ENCODE peak calls at places on chromosomes 13 and 19, in ten cellular contexts. One of them, this sample, is unnamed.

GRCh38 chr13:27339299-27339698 is 68.7 kb downstream of the RASL11A start:
- DNase-seq in kidney: no peak
- DNase-seq in tibial nerve: no peak
- DNase-seq in fibroblast of lung: peak
- DNase-seq in endodermal cell: peak
- DNase-seq in A673: peak
- DNase-seq in heart left ventricle: no peak
- DNase-seq in tibial artery: peak
- DNase-seq in GM23338: peak
- DNase-seq in stomach: peak
- DNase-seq in this sample: no peak

GRCh38 chr13:44425815-44426078 is 52.1 kb downstream of the SERP2 start:
- DNase-seq in kidney: no peak
- DNase-seq in tibial nerve: no peak
- DNase-seq in fibroblast of lung: no peak
- DNase-seq in endodermal cell: no peak
- DNase-seq in A673: no peak
- DNase-seq in heart left ventricle: no peak
- DNase-seq in tibial artery: no peak
- DNase-seq in GM23338: no peak
- DNase-seq in stomach: no peak
- DNase-seq in this sample: no peak

GRCh38 chr19:33740811-33741396 is 55.8 kb upstream of the KCTD15 start:
- DNase-seq in kidney: no peak
- DNase-seq in tibial nerve: no peak
- DNase-seq in fibroblast of lung: peak
- DNase-seq in endodermal cell: peak
- DNase-seq in A673: peak
- DNase-seq in heart left ventricle: no peak
- DNase-seq in tibial artery: no peak
- DNase-seq in GM23338: peak
- DNase-seq in stomach: no peak
- DNase-seq in this sample: no peak

GRCh38 chr19:19381007-19381926 is 24.2 kb upstream of the GATAD2A start:
- DNase-seq in kidney: peak
- DNase-seq in tibial nerve: no peak
- DNase-seq in fibroblast of lung: no peak
- DNase-seq in endodermal cell: no peak
- DNase-seq in A673: peak
- DNase-seq in heart left ventricle: no peak
- DNase-seq in tibial artery: no peak
- DNase-seq in GM23338: no peak
- DNase-seq in stomach: peak
- DNase-seq in this sample: no peak

GRCh38 chr19:50835785-50836542 is 2.6 kb upstream of the KLK15 start:
- DNase-seq in kidney: no peak
- DNase-seq in tibial nerve: peak
- DNase-seq in fibroblast of lung: peak
- DNase-seq in endodermal cell: peak
- DNase-seq in A673: peak
- DNase-seq in heart left ventricle: peak
- DNase-seq in tibial artery: no peak
- DNase-seq in GM23338: peak
- DNase-seq in stomach: peak
- DNase-seq in this sample: no peak

GRCh38 chr13:110369400-110369799 is 62.3 kb downstream of the COL4A2 start:
- DNase-seq in kidney: no peak
- DNase-seq in tibial nerve: no peak
- DNase-seq in fibroblast of lung: no peak
- DNase-seq in endodermal cell: no peak
- DNase-seq in A673: no peak
- DNase-seq in heart left ventricle: no peak
- DNase-seq in tibial artery: no peak
- DNase-seq in GM23338: no peak
- DNase-seq in stomach: no peak
- DNase-seq in this sample: no peak

GRCh38 chr13:112161441-112162301 is 94.7 kb downstream of the SOX1 start:
- DNase-seq in kidney: no peak
- DNase-seq in tibial nerve: no peak
- DNase-seq in fibroblast of lung: no peak
- DNase-seq in endodermal cell: peak
- DNase-seq in A673: peak
- DNase-seq in heart left ventricle: no peak
- DNase-seq in tibial artery: peak
- DNase-seq in GM23338: peak
- DNase-seq in stomach: no peak
- DNase-seq in this sample: no peak

GRCh38 chr19:11843741-11844140 is 4.8 kb upstream of the ZNF439 start:
- DNase-seq in kidney: no peak
- DNase-seq in tibial nerve: no peak
- DNase-seq in fibroblast of lung: no peak
- DNase-seq in endodermal cell: no peak
- DNase-seq in A673: no peak
- DNase-seq in heart left ventricle: no peak
- DNase-seq in tibial artery: no peak
- DNase-seq in GM23338: no peak
- DNase-seq in stomach: no peak
- DNase-seq in this sample: no peak

GRCh38 chr13:103188688-103189326 is 122.6 kb upstream of the SLC10A2 start:
- DNase-seq in kidney: no peak
- DNase-seq in tibial nerve: no peak
- DNase-seq in fibroblast of lung: peak
- DNase-seq in endodermal cell: no peak
- DNase-seq in A673: peak
- DNase-seq in heart left ventricle: no peak
- DNase-seq in tibial artery: no peak
- DNase-seq in GM23338: peak
- DNase-seq in stomach: no peak
- DNase-seq in this sample: peak

GRCh38 chr19:27794444-27795042 is 1418.4 kb downstream of the UQCRFS1 start:
- DNase-seq in kidney: peak
- DNase-seq in tibial nerve: no peak
- DNase-seq in fibroblast of lung: peak
- DNase-seq in endodermal cell: peak
- DNase-seq in A673: peak
- DNase-seq in heart left ventricle: peak
- DNase-seq in tibial artery: no peak
- DNase-seq in GM23338: peak
- DNase-seq in stomach: no peak
- DNase-seq in this sample: no peak

GRCh38 chr13:33545492-33545891 is 259.9 kb upstream of the STARD13 start:
- DNase-seq in kidney: no peak
- DNase-seq in tibial nerve: no peak
- DNase-seq in fibroblast of lung: no peak
- DNase-seq in endodermal cell: no peak
- DNase-seq in A673: peak
- DNase-seq in heart left ventricle: no peak
- DNase-seq in tibial artery: no peak
- DNase-seq in GM23338: peak
- DNase-seq in stomach: no peak
- DNase-seq in this sample: no peak

DNA sequence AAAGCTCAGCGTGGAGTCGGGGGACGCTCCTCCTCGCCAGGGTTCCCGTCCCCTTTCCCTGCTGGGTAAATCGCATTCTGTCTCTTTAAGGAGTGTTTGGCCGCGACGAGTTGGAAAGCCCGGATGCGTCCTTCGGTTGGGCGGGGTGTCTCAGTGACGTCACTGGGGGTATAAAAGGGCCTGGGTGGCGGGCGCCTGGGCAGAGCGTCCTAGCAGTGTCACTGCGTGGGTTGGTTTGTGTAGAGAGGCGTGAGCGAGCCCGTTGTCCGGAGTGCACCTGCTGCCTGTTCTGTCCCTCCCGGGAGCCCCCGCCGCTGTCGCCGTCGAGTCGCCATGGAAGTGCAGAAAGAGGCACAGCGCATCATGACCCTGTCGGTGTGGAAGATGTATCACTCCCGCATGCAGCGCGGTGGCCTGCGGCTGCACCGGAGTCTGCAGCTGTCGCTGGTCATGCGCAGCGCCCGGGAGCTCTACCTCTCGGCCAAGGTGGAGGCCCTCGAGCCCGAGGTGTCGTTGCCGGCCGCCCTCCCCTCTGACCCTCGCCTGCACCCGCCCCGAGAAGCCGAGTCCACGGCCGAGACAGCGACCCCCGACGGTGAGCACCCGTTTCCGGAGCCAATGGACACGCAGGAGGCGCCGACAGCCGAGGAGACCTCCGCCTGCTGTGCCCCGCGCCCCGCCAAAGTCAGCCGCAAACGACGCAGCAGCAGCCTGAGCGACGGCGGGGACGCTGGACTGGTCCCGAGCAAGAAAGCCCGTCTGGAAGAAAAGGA is 2.8 kb downstream of the IER2 start:
- DNase-seq in kidney: peak
- DNase-seq in tibial nerve: peak
- DNase-seq in fibroblast of lung: peak
- DNase-seq in endodermal cell: peak
- DNase-seq in A673: peak
- DNase-seq in heart left ventricle: peak
- DNase-seq in tibial artery: peak
- DNase-seq in GM23338: peak
- DNase-seq in stomach: peak
- DNase-seq in this sample: no peak
- TF ChIP-seq CTCF in kidney: no peak
- TF ChIP-seq CTCF in tibial nerve: peak
- TF ChIP-seq CTCF in fibroblast of lung: peak
- TF ChIP-seq CTCF in endodermal cell: no peak
- TF ChIP-seq CTCF in A673: peak
- TF ChIP-seq CTCF in heart left ventricle: peak
- TF ChIP-seq CTCF in tibial artery: no peak
- TF ChIP-seq CTCF in GM23338: peak
- TF ChIP-seq CTCF in stomach: no peak
- TF ChIP-seq CTCF in this sample: peak

DNA sequence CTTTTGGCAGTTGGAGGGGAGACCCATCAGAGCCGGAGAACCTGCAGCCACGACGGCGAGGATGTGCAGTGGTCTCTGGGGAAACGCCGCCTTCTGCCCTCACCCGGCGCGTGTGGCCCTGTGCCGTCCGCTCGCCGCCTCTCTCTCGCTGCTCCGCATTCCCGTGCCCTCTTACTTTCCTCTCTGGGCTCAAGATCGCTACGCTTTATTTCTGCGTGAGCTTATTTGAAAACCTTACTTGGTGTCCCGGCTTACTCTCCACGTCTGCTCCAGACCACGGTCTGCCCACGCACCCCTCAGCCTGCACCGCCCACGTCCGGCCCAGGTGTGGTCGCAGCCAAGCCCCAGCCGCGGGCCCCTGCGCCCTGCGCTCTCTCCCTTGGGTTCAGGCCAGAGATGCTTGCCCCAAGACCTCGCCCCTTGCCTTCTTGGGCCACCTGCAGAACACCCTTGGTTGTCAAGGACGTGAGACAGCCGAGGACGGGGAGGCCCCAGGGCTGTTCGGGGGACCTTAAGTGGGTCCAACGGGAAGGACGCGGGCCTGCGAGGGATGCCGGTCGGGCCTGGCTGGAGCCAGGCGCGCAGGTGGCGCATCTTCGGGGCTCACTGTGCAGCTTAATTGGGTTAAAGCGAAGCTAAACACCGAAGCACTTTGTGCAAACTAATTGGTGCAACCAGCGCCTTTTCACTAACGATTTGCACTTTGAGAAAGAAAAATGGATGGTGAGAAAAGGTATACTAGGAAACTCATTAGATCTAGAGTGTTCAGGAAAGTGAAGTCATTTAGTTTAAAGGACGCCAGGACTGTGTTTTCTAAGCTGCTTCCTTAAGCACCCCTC is 2.1 kb upstream of the MAB21L1 start:
- DNase-seq in kidney: peak
- DNase-seq in tibial nerve: no peak
- DNase-seq in fibroblast of lung: no peak
- DNase-seq in endodermal cell: peak
- DNase-seq in A673: no peak
- DNase-seq in heart left ventricle: no peak
- DNase-seq in tibial artery: no peak
- DNase-seq in GM23338: peak
- DNase-seq in stomach: no peak
- DNase-seq in this sample: no peak
- H3K4me3 ChIP-seq in kidney: no peak
- H3K4me3 ChIP-seq in tibial nerve: no peak
- H3K4me3 ChIP-seq in fibroblast of lung: no peak
- H3K4me3 ChIP-seq in endodermal cell: peak
- H3K4me3 ChIP-seq in A673: no peak
- H3K4me3 ChIP-seq in heart left ventricle: no peak
- H3K4me3 ChIP-seq in tibial artery: no peak
- H3K4me3 ChIP-seq in GM23338: peak
- H3K4me3 ChIP-seq in stomach: no peak
- H3K4me3 ChIP-seq in this sample: no peak

GRCh38 chr13:99995104-99995502 is 13.5 kb downstream of the ZIC2 start:
- DNase-seq in kidney: no peak
- DNase-seq in tibial nerve: no peak
- DNase-seq in fibroblast of lung: no peak
- DNase-seq in endodermal cell: no peak
- DNase-seq in A673: no peak
- DNase-seq in heart left ventricle: no peak
- DNase-seq in tibial artery: no peak
- DNase-seq in GM23338: no peak
- DNase-seq in stomach: no peak
- DNase-seq in this sample: no peak

GRCh38 chr13:99997702-99998219 is 16.2 kb downstream of the ZIC2 start:
- DNase-seq in kidney: no peak
- DNase-seq in tibial nerve: no peak
- DNase-seq in fibroblast of lung: no peak
- DNase-seq in endodermal cell: no peak
- DNase-seq in A673: no peak
- DNase-seq in heart left ventricle: no peak
- DNase-seq in tibial artery: no peak
- DNase-seq in GM23338: no peak
- DNase-seq in stomach: no peak
- DNase-seq in this sample: no peak

GRCh38 chr13:99995503-99996176 is 14.1 kb downstream of the ZIC2 start:
- DNase-seq in kidney: no peak
- DNase-seq in tibial nerve: no peak
- DNase-seq in fibroblast of lung: no peak
- DNase-seq in endodermal cell: peak
- DNase-seq in A673: peak
- DNase-seq in heart left ventricle: no peak
- DNase-seq in tibial artery: no peak
- DNase-seq in GM23338: peak
- DNase-seq in stomach: no peak
- DNase-seq in this sample: peak

GRCh38 chr13:99996177-99996705 is 14.7 kb downstream of the ZIC2 start:
- DNase-seq in kidney: no peak
- DNase-seq in tibial nerve: no peak
- DNase-seq in fibroblast of lung: no peak
- DNase-seq in endodermal cell: peak
- DNase-seq in A673: peak
- DNase-seq in heart left ventricle: no peak
- DNase-seq in tibial artery: no peak
- DNase-seq in GM23338: peak
- DNase-seq in stomach: no peak
- DNase-seq in this sample: no peak

GRCh38 chr13:99998261-99998660 is 16.7 kb downstream of the ZIC2 start:
- DNase-seq in kidney: no peak
- DNase-seq in tibial nerve: no peak
- DNase-seq in fibroblast of lung: no peak
- DNase-seq in endodermal cell: no peak
- DNase-seq in A673: no peak
- DNase-seq in heart left ventricle: no peak
- DNase-seq in tibial artery: no peak
- DNase-seq in GM23338: no peak
- DNase-seq in stomach: no peak
- DNase-seq in this sample: no peak
- TF ChIP-seq CTCF in kidney: no peak
- TF ChIP-seq CTCF in tibial nerve: no peak
- TF ChIP-seq CTCF in fibroblast of lung: no peak
- TF ChIP-seq CTCF in endodermal cell: no peak
- TF ChIP-seq CTCF in A673: no peak
- TF ChIP-seq CTCF in heart left ventricle: no peak
- TF ChIP-seq CTCF in tibial artery: no peak
- TF ChIP-seq CTCF in GM23338: no peak
- TF ChIP-seq CTCF in stomach: no peak
- TF ChIP-seq CTCF in this sample: no peak

GRCh38 chr19:46715620-46716012 is 1.3 kb downstream of the PRKD2 start:
- DNase-seq in kidney: no peak
- DNase-seq in tibial nerve: no peak
- DNase-seq in fibroblast of lung: no peak
- DNase-seq in endodermal cell: peak
- DNase-seq in A673: no peak
- DNase-seq in heart left ventricle: no peak
- DNase-seq in tibial artery: no peak
- DNase-seq in GM23338: no peak
- DNase-seq in stomach: no peak
- DNase-seq in this sample: no peak
- H3K4me3 ChIP-seq in kidney: peak
- H3K4me3 ChIP-seq in tibial nerve: peak
- H3K4me3 ChIP-seq in fibroblast of lung: peak
- H3K4me3 ChIP-seq in endodermal cell: peak
- H3K4me3 ChIP-seq in A673: peak
- H3K4me3 ChIP-seq in heart left ventricle: peak
- H3K4me3 ChIP-seq in tibial artery: peak
- H3K4me3 ChIP-seq in GM23338: peak
- H3K4me3 ChIP-seq in stomach: peak
- H3K4me3 ChIP-seq in this sample: peak